ENCODE peak calls at places on chromosomes 12 and 14, in ten cellular contexts. J is retina; N is AG10803; H is RPMI8226; G is activated CD8-positive, alpha-beta T cell treated with anti-CD3 and anti-CD28 coated beads for 36 hours; S is activated T-cell treated with anti-CD3 and anti-CD28 coated beads for 24 hours; B is HCT116; Q is NCI-H1417; U is sigmoid colon; A is activated T-helper 1 cell treated with anti-CD3 and anti-CD28 coated beads, Interleukin-2, amount 50 U/mL, for 16 hours. K is an unnamed sample.

GRCh38 chr12:91920276-91920675 is 225.4 kb downstream of the BTG1 start:
- DNase-seq in J (no peak), N (peak), H (no peak), G (no peak), S (no peak), B (no peak), Q (peak), U (no peak), A (no peak), K (no peak)

GRCh38 chr12:9792961-9793617 is 32.4 kb upstream of the CD69 start:
- DNase-seq in J (no peak), N (peak), H (no peak), G (no peak), S (no peak), B (no peak), Q (no peak), U (no peak), A (no peak), K (no peak)

GRCh38 chr12:32824596-32824995 is 68.9 kb upstream of the YARS2 start:
- DNase-seq in J (no peak), N (no peak), H (no peak), G (no peak), S (no peak), B (no peak), Q (no peak), U (no peak), A (no peak), K (no peak)

GRCh38 chr14:103139371-103140016 is 16.2 kb downstream of the TNFAIP2 start:
- DNase-seq in J (peak), N (no peak), H (no peak), G (no peak), S (no peak), B (no peak), Q (no peak), U (no peak), A (no peak), K (no peak)

GRCh38 chr12:68958337-68958736 is 25.4 kb upstream of the CPM start:
- DNase-seq in J (no peak), N (no peak), H (no peak), G (peak), S (peak), B (no peak), Q (no peak), U (no peak), A (no peak), K (no peak)

GRCh38 chr14:80136358-80136757 is 74.9 kb downstream of the DIO2 start:
- DNase-seq in J (peak), N (no peak), H (peak), G (no peak), S (no peak), B (no peak), Q (peak), U (no peak), A (no peak), K (no peak)

GRCh38 chr14:51780006-51780692 is 80.3 kb upstream of the GNG2 start:
- DNase-seq in J (peak), N (peak), H (peak), G (peak), S (peak), B (peak), Q (peak), U (peak), A (peak), K (peak)

GRCh38 chr12:66272650-66273049 is 29.6 kb upstream of the HELB start:
- DNase-seq in J (no peak), N (no peak), H (no peak), G (no peak), S (no peak), B (no peak), Q (no peak), U (no peak), A (no peak), K (no peak)

GRCh38 chr12:107429006-107429698 is 256.4 kb upstream of the PWP1 start:
- DNase-seq in J (no peak), N (no peak), H (no peak), G (no peak), S (no peak), B (no peak), Q (peak), U (no peak), A (no peak), K (no peak)

GRCh38 chr14:105050551-105050897 is 14.7 kb downstream of the GPR132 start:
- DNase-seq in J (no peak), N (peak), H (no peak), G (no peak), S (no peak), B (peak), Q (peak), U (peak), A (no peak), K (no peak)

GRCh38 chr14:91636604-91637003 is 95.3 kb downstream of the CATSPERB start:
- DNase-seq in J (no peak), N (no peak), H (no peak), G (no peak), S (no peak), B (no peak), Q (no peak), U (no peak), A (no peak), K (no peak)

GRCh38 chr12:65952737-65953209 is 128.5 kb downstream of the HMGA2 start:
- DNase-seq in J (no peak), N (no peak), H (no peak), G (no peak), S (no peak), B (no peak), Q (no peak), U (no peak), A (no peak), K (no peak)

GRCh38 chr12:6891637-6892036 is 13.0 kb upstream of the LRRC23 start:
- DNase-seq in J (no peak), N (no peak), H (no peak), G (peak), S (no peak), B (no peak), Q (no peak), U (no peak), A (no peak), K (no peak)

GRCh38 chr12:113880337-113880736 is 85.8 kb downstream of the RBM19 start:
- DNase-seq in J (no peak), N (no peak), H (no peak), G (no peak), S (no peak), B (no peak), Q (peak), U (no peak), A (no peak), K (no peak)

GRCh38 chr14:92619671-92620437 is 106.3 kb downstream of the RIN3 start:
- DNase-seq in J (no peak), N (peak), H (no peak), G (no peak), S (no peak), B (no peak), Q (no peak), U (no peak), A (no peak), K (no peak)

GRCh38 chr12:53497461-53497860 is 1.8 kb downstream of the MAP3K12 start:
- DNase-seq in J (no peak), N (no peak), H (no peak), G (no peak), S (no peak), B (no peak), Q (no peak), U (no peak), A (no peak), K (no peak)